ENCODE peak calls at places on chromosomes 13 and 19, in seven cellular contexts. One of them, this sample, is unnamed. For H3K79me1, the result is how much of the 10 kb centered on the place peaks cover.

GRCh38 chr19:17020380-17020779 is 6.2 kb downstream of the CPAMD8 start:
- DNase-seq in mesenchymal stem cell: peak
- DNase-seq in neuronal stem cell: no peak
- DNase-seq in IMR-90: no peak
- DNase-seq in H9: no peak
- DNase-seq in H1: no peak
- DNase-seq in trophoblast cell: no peak
- DNase-seq in this sample: no peak

GRCh38 chr13:75318138-75318833 is 163.7 kb downstream of the TBC1D4 start:
- DNase-seq in mesenchymal stem cell: no peak
- DNase-seq in neuronal stem cell: no peak
- DNase-seq in IMR-90: no peak
- DNase-seq in H9: no peak
- DNase-seq in H1: no peak
- DNase-seq in trophoblast cell: no peak
- DNase-seq in this sample: no peak

GRCh38 chr19:49705919-49706318 is 15.0 kb downstream of the CPT1C start:
- DNase-seq in mesenchymal stem cell: no peak
- DNase-seq in neuronal stem cell: no peak
- DNase-seq in IMR-90: no peak
- DNase-seq in H9: no peak
- DNase-seq in H1: no peak
- DNase-seq in trophoblast cell: no peak
- DNase-seq in this sample: no peak

GRCh38 chr19:1406496-1406817 is 929 bp upstream of the DAZAP1 start:
- DNase-seq in mesenchymal stem cell: no peak
- DNase-seq in neuronal stem cell: no peak
- DNase-seq in IMR-90: no peak
- DNase-seq in H9: no peak
- DNase-seq in H1: no peak
- DNase-seq in trophoblast cell: no peak
- DNase-seq in this sample: no peak

GRCh38 chr13:98517576-98518310 is 59.2 kb downstream of the STK24 start:
- DNase-seq in mesenchymal stem cell: no peak
- DNase-seq in neuronal stem cell: no peak
- DNase-seq in IMR-90: no peak
- DNase-seq in H9: no peak
- DNase-seq in H1: no peak
- DNase-seq in trophoblast cell: no peak
- DNase-seq in this sample: no peak

GRCh38 chr19:28596561-28597071 is 616.3 kb downstream of the UQCRFS1 start:
- DNase-seq in mesenchymal stem cell: no peak
- DNase-seq in neuronal stem cell: no peak
- DNase-seq in IMR-90: no peak
- DNase-seq in H9: no peak
- DNase-seq in H1: no peak
- DNase-seq in trophoblast cell: no peak
- DNase-seq in this sample: no peak

GRCh38 chr13:112562786-112563383 is 25.1 kb downstream of the TUBGCP3 start:
- DNase-seq in mesenchymal stem cell: no peak
- DNase-seq in neuronal stem cell: no peak
- DNase-seq in IMR-90: no peak
- DNase-seq in H9: no peak
- DNase-seq in H1: no peak
- DNase-seq in trophoblast cell: no peak
- DNase-seq in this sample: no peak

GRCh38 chr19:3519126-3519525 is 13.0 kb downstream of the FZR1 start:
- DNase-seq in mesenchymal stem cell: no peak
- DNase-seq in neuronal stem cell: no peak
- DNase-seq in IMR-90: no peak
- DNase-seq in H9: no peak
- DNase-seq in H1: no peak
- DNase-seq in trophoblast cell: peak
- DNase-seq in this sample: no peak

GRCh38 chr19:19064811-19065745 is 1.3 kb downstream of the SLC25A42 start:
- DNase-seq in mesenchymal stem cell: peak
- DNase-seq in neuronal stem cell: no peak
- DNase-seq in IMR-90: no peak
- DNase-seq in H9: no peak
- DNase-seq in H1: no peak
- DNase-seq in trophoblast cell: peak
- DNase-seq in this sample: no peak

GRCh38 chr13:65725001-65725400 is 1505.1 kb downstream of the PCDH9 start:
- DNase-seq in mesenchymal stem cell: no peak
- DNase-seq in neuronal stem cell: no peak
- DNase-seq in IMR-90: peak
- DNase-seq in H9: no peak
- DNase-seq in H1: no peak
- DNase-seq in trophoblast cell: no peak
- DNase-seq in this sample: no peak

GRCh38 chr19:35144600-35145436 is 1.8 kb downstream of the FXYD7 start:
- DNase-seq in mesenchymal stem cell: no peak
- DNase-seq in neuronal stem cell: no peak
- DNase-seq in IMR-90: no peak
- DNase-seq in H9: peak
- DNase-seq in H1: peak
- DNase-seq in trophoblast cell: peak
- DNase-seq in this sample: peak

GRCh38 chr13:80074143-80074752 is 266.7 kb downstream of the SPRY2 start:
- DNase-seq in mesenchymal stem cell: no peak
- DNase-seq in neuronal stem cell: no peak
- DNase-seq in IMR-90: no peak
- DNase-seq in H9: no peak
- DNase-seq in H1: no peak
- DNase-seq in trophoblast cell: no peak
- DNase-seq in this sample: no peak

GRCh38 chr13:20943519-20944012 is 41.0 kb upstream of the XPO4 start:
- DNase-seq in mesenchymal stem cell: peak
- DNase-seq in neuronal stem cell: peak
- DNase-seq in IMR-90: peak
- DNase-seq in H9: peak
- DNase-seq in H1: peak
- DNase-seq in trophoblast cell: peak
- DNase-seq in this sample: peak

DNA sequence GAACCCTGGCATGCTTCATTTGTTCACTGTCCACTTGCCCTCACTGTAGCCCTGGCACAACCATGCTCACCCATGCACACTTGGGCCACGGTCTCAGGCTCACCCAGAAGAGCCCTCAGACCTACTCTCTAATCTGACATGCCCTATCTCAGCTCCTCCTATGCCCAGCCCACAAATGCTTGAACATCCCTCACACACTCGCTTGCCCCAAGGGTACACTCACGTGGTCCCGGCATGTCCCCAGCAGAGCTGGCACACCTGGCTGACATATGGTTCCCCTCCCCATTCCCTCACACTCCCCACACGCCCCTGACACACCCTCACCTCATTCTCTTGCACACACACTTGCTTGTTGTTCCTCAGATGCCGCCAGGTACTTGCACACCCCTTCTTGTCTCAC is 55.7 kb downstream of the MAP4K1 start:
- DNase-seq in mesenchymal stem cell: no peak
- DNase-seq in neuronal stem cell: no peak
- DNase-seq in IMR-90: no peak
- DNase-seq in H9: no peak
- DNase-seq in H1: no peak
- DNase-seq in trophoblast cell: no peak
- DNase-seq in this sample: no peak
- H3K79me1 ChIP-seq in mesenchymal stem cell: under half
- H3K79me1 ChIP-seq in neuronal stem cell: under half
- H3K79me1 ChIP-seq in IMR-90: under half
- H3K79me1 ChIP-seq in H9: under half
- H3K79me1 ChIP-seq in H1: under half
- H3K79me1 ChIP-seq in trophoblast cell: under half
- H3K79me1 ChIP-seq in this sample: under half

DNA sequence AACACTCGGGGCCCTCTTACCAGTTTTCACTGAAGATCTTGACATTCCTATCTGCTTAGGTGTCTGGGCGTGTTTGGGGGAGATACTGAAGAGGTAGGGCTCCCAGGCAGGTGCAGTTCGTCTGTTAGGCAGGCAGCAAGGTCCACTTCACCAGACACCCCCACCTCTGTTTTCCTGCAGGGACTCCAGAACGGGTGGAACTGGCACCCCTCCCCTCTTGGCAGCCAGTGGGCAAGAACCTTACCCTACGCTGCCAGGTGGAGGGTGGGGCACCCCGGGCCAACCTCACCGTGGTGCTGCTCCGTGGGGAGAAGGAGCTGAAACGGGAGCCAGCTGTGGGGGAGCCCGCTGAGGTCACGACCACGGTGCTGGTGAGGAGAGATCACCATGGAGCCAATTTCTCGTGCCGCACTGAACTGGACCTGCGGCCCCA is 3.4 kb upstream of the ICAM4 start:
- DNase-seq in mesenchymal stem cell: no peak
- DNase-seq in neuronal stem cell: no peak
- DNase-seq in IMR-90: no peak
- DNase-seq in H9: no peak
- DNase-seq in H1: no peak
- DNase-seq in trophoblast cell: no peak
- DNase-seq in this sample: no peak
- H3K79me1 ChIP-seq in mesenchymal stem cell: under half
- H3K79me1 ChIP-seq in neuronal stem cell: under half
- H3K79me1 ChIP-seq in IMR-90: under half
- H3K79me1 ChIP-seq in H9: under half
- H3K79me1 ChIP-seq in H1: under half
- H3K79me1 ChIP-seq in trophoblast cell: under half
- H3K79me1 ChIP-seq in this sample: under half

GRCh38 chr13:77874406-77874805 is 44.2 kb downstream of the EDNRB start:
- DNase-seq in mesenchymal stem cell: no peak
- DNase-seq in neuronal stem cell: no peak
- DNase-seq in IMR-90: peak
- DNase-seq in H9: no peak
- DNase-seq in H1: no peak
- DNase-seq in trophoblast cell: no peak
- DNase-seq in this sample: no peak
- H3K79me1 ChIP-seq in mesenchymal stem cell: under half
- H3K79me1 ChIP-seq in neuronal stem cell: under half
- H3K79me1 ChIP-seq in IMR-90: under half
- H3K79me1 ChIP-seq in H9: under half
- H3K79me1 ChIP-seq in H1: under half
- H3K79me1 ChIP-seq in trophoblast cell: under half
- H3K79me1 ChIP-seq in this sample: under half

GRCh38 chr19:56916528-56916927 is 76.0 kb upstream of the PEG3 start:
- DNase-seq in mesenchymal stem cell: no peak
- DNase-seq in neuronal stem cell: no peak
- DNase-seq in IMR-90: no peak
- DNase-seq in H9: no peak
- DNase-seq in H1: no peak
- DNase-seq in trophoblast cell: no peak
- DNase-seq in this sample: no peak

GRCh38 chr19:56917998-56918397 is 77.5 kb upstream of the PEG3 start:
- DNase-seq in mesenchymal stem cell: no peak
- DNase-seq in neuronal stem cell: no peak
- DNase-seq in IMR-90: no peak
- DNase-seq in H9: no peak
- DNase-seq in H1: no peak
- DNase-seq in trophoblast cell: peak
- DNase-seq in this sample: no peak

GRCh38 chr19:56912406-56912805 is 71.9 kb upstream of the PEG3 start:
- DNase-seq in mesenchymal stem cell: no peak
- DNase-seq in neuronal stem cell: no peak
- DNase-seq in IMR-90: no peak
- DNase-seq in H9: no peak
- DNase-seq in H1: no peak
- DNase-seq in trophoblast cell: no peak
- DNase-seq in this sample: no peak
- H3K79me1 ChIP-seq in mesenchymal stem cell: under half
- H3K79me1 ChIP-seq in neuronal stem cell: under half
- H3K79me1 ChIP-seq in IMR-90: under half
- H3K79me1 ChIP-seq in H9: under half
- H3K79me1 ChIP-seq in H1: under half
- H3K79me1 ChIP-seq in trophoblast cell: under half
- H3K79me1 ChIP-seq in this sample: under half

GRCh38 chr19:31513841-31514240 is 164.6 kb upstream of the TSHZ3 start:
- DNase-seq in mesenchymal stem cell: no peak
- DNase-seq in neuronal stem cell: no peak
- DNase-seq in IMR-90: no peak
- DNase-seq in H9: no peak
- DNase-seq in H1: peak
- DNase-seq in trophoblast cell: no peak
- DNase-seq in this sample: no peak

GRCh38 chr19:31511696-31512095 is 162.5 kb upstream of the TSHZ3 start:
- DNase-seq in mesenchymal stem cell: no peak
- DNase-seq in neuronal stem cell: no peak
- DNase-seq in IMR-90: no peak
- DNase-seq in H9: no peak
- DNase-seq in H1: peak
- DNase-seq in trophoblast cell: no peak
- DNase-seq in this sample: no peak

GRCh38 chr19:31510635-31511034 is 161.4 kb upstream of the TSHZ3 start:
- DNase-seq in mesenchymal stem cell: no peak
- DNase-seq in neuronal stem cell: no peak
- DNase-seq in IMR-90: no peak
- DNase-seq in H9: no peak
- DNase-seq in H1: no peak
- DNase-seq in trophoblast cell: no peak
- DNase-seq in this sample: no peak

GRCh38 chr19:31512403-31512970 is 163.3 kb upstream of the TSHZ3 start:
- DNase-seq in mesenchymal stem cell: no peak
- DNase-seq in neuronal stem cell: no peak
- DNase-seq in IMR-90: no peak
- DNase-seq in H9: no peak
- DNase-seq in H1: peak
- DNase-seq in trophoblast cell: no peak
- DNase-seq in this sample: no peak

DNA sequence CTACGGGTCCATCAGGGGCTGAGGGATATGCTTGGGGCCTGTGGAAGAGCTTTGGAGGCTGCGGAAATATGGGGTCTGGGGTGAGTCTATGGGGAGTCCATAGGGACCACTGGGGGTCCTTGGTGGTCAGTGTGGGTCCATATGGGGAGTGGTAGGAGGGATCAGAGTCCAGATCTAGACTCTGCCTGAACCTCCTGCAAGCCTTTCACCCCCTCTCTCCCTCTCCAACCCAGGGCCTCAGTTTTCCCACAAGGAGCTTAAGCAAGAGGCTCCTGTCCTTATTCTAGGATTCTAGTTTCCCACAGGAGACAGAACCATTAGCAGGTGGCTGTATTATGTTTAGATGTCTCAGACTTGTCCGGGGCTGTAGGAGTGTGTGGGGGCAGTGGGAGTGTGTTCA is 161.9 kb upstream of the TSHZ3 start:
- DNase-seq in mesenchymal stem cell: no peak
- DNase-seq in neuronal stem cell: no peak
- DNase-seq in IMR-90: no peak
- DNase-seq in H9: no peak
- DNase-seq in H1: peak
- DNase-seq in trophoblast cell: no peak
- DNase-seq in this sample: no peak
- H3K79me1 ChIP-seq in mesenchymal stem cell: under half
- H3K79me1 ChIP-seq in neuronal stem cell: under half
- H3K79me1 ChIP-seq in IMR-90: under half
- H3K79me1 ChIP-seq in H9: under half
- H3K79me1 ChIP-seq in H1: under half
- H3K79me1 ChIP-seq in trophoblast cell: under half
- H3K79me1 ChIP-seq in this sample: under half

DNA sequence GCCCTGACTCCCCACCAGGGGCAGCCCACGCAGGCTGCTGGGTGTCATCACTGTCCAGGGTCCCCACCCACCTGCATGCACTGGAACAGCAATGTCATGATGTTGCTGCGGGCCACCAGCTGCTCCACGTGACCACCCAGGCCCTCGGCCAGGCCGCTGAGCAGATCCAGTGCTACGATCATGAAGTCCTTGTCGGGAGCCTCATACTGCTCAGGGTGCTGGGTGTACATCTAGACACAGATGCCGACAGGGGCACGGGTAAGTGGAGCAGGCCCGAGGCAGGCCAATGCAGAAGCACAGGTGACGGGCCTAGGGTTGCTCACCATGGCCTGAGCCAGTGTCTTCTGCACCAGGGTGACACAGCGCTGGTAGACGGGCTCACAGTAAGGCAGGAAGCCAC is 8.7 kb upstream of the FBXW9 start:
- DNase-seq in mesenchymal stem cell: no peak
- DNase-seq in neuronal stem cell: no peak
- DNase-seq in IMR-90: no peak
- DNase-seq in H9: no peak
- DNase-seq in H1: no peak
- DNase-seq in trophoblast cell: no peak
- DNase-seq in this sample: no peak
- H3K79me1 ChIP-seq in mesenchymal stem cell: under half
- H3K79me1 ChIP-seq in neuronal stem cell: under half
- H3K79me1 ChIP-seq in IMR-90: under half
- H3K79me1 ChIP-seq in H9: under half
- H3K79me1 ChIP-seq in H1: under half
- H3K79me1 ChIP-seq in trophoblast cell: under half
- H3K79me1 ChIP-seq in this sample: under half